ENCODE peak calls at places on chromosomes 4 and X, in five cellular contexts. J is colonic mucosa, I is neural crest cell, N is gastrocnemius medialis, E is upper lobe of right lung. K is an unnamed sample.

GRCh38 chr4:152304220-152304619 is 231.7 kb downstream of the FBXW7 start:
- DNase-seq in J (no peak), I (no peak), N (no peak), E (no peak), K (no peak)

GRCh38 chr4:100076753-100077152 is 113.5 kb downstream of the DDIT4L start:
- DNase-seq in I (no peak), N (no peak), E (no peak), J (no peak), K (peak)

GRCh38 chrX:149151805-149152757 is 353.0 kb downstream of the IDS start:
- DNase-seq in I (no peak), N (no peak), J (no peak), E (no peak), K (no peak)

GRCh38 chr4:140099993-140100392 is 54.0 kb downstream of the MAML3 start:
- DNase-seq in N (peak), I (no peak), E (peak), J (peak), K (no peak)

GRCh38 chrX:37662181-37662580 is 23.4 kb upstream of the XK start:
- DNase-seq in I (no peak), N (no peak), E (no peak), J (no peak), K (no peak)

GRCh38 chr4:16110906-16111305 is 27.1 kb upstream of the PROM1 start:
- DNase-seq in J (no peak), I (no peak), N (no peak), E (no peak), K (no peak)

GRCh38 chr4:120688791-120689190 is 233.7 kb downstream of the PRDM5 start:
- DNase-seq in E (no peak), N (no peak), I (no peak), J (no peak), K (no peak)

GRCh38 chr4:68599150-68599549 is 23.0 kb upstream of the UGT2B17 start:
- DNase-seq in N (no peak), J (no peak), I (no peak), E (no peak), K (no peak)

GRCh38 chr4:119103263-119103662 is 32.4 kb upstream of the MYOZ2 start:
- DNase-seq in E (no peak), I (no peak), N (no peak), J (peak), K (no peak)

GRCh38 chrX:29530520-29530919 is 684.8 kb upstream of the MAGEB2 start:
- DNase-seq in I (no peak), J (no peak), E (no peak), N (no peak), K (no peak)

GRCh38 chrX:98956014-98956413 is 1454.1 kb downstream of the PCDH19 start:
- DNase-seq in J (no peak), E (no peak), N (no peak), I (no peak), K (no peak)

GRCh38 chr4:123362103-123362502 is 34.5 kb upstream of the SPRY1 start:
- DNase-seq in N (no peak), J (no peak), I (no peak), E (no peak), K (no peak)

GRCh38 chr4:64598068-64598467 is 188.8 kb upstream of the TECRL start:
- DNase-seq in E (no peak), I (no peak), J (no peak), N (no peak), K (no peak)

GRCh38 chr4:15809058-15809457 is 30.9 kb downstream of the CD38 start:
- DNase-seq in E (no peak), I (no peak), J (no peak), N (no peak), K (no peak)

DNA sequence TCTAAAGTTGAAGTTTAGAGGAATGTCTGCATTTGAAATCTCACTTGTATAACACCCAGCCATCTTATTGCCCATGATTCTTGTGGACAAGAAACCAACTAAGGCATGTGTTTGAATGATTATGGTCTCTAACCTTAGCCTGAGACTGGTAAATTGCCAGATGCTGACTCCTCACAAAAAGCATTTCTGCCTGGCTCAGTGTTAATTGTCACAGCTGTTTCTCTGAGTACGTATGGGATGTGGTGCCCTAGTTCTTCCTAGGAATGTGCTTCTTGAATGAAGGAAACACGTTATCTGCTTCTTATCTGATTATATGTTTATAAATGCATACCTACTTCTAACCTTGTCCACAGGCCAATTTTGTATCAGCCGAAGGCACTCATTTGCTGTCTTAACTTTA is 63.1 kb upstream of the NDP start:
- DNase-seq in I (no peak), J (no peak), N (no peak), E (no peak), K (no peak)
- TF ChIP-seq CTCF in I (no peak), J (no peak), N (no peak), E (no peak), K (no peak)

GRCh38 chr4:82216231-82216630 is 157.6 kb downstream of the HNRNPD start:
- DNase-seq in N (no peak), I (no peak), J (no peak), E (no peak), K (no peak)

GRCh38 chr4:82219346-82219745 is 154.4 kb downstream of the HNRNPD start:
- DNase-seq in J (no peak), I (no peak), E (no peak), N (no peak), K (no peak)

GRCh38 chr4:82213485-82214162 is 160.2 kb downstream of the HNRNPD start:
- DNase-seq in J (no peak), E (no peak), N (no peak), I (no peak), K (peak)

GRCh38 chr4:82215800-82216199 is 158.0 kb downstream of the HNRNPD start:
- DNase-seq in I (no peak), E (no peak), N (no peak), J (no peak), K (no peak)

DNA sequence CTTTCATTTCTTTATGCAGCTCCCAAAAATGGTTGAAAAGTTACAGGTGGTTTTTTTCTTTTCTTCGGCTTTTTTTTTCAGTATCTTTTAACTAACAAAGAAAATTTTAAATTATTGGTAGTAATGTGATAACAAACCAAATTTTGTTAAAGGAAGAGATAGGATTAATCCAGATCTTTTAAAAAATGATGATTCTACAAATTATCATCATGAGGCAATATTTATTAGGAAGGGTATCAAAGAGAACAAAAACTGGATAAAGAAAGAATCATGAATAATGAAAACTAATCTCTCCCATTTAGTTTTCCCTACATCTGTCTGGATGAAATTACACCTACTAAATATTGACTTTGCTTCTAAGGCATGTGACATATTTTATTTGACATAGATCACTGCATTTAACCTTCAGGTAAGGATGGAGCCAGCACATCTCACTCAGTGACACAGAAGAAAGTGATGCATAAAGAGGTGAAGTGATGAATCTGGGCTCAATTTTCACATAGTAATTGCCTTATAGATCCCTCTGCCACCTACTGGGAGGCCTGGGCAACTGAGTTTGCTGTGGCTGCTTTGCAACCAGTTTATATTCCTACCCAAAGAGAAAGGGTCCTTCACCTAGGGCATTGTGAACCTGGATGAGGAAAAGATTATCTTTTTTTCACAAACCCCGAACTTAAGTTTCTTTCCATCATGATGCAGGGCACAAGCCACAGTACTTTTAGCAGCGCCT is 155.6 kb downstream of the HNRNPD start:
- DNase-seq in N (no peak), E (no peak), I (no peak), J (no peak), K (peak)
- TF ChIP-seq CTCF in N (no peak), E (peak), I (peak), J (no peak), K (no peak)

GRCh38 chr4:41990383-41991111 is at the start of gene SLC30A9:
- DNase-seq in N (peak), J (peak), I (peak), E (peak), K (peak)
- TF ChIP-seq CTCF in N (peak), J (peak), I (peak), E (peak), K (peak)

GRCh38 chr4:112063260-112063659 is 82.0 kb upstream of the FAM241A start:
- DNase-seq in I (no peak), N (no peak), E (no peak), J (no peak), K (no peak)
- TF ChIP-seq CTCF in I (no peak), N (no peak), E (no peak), J (no peak), K (no peak)

DNA sequence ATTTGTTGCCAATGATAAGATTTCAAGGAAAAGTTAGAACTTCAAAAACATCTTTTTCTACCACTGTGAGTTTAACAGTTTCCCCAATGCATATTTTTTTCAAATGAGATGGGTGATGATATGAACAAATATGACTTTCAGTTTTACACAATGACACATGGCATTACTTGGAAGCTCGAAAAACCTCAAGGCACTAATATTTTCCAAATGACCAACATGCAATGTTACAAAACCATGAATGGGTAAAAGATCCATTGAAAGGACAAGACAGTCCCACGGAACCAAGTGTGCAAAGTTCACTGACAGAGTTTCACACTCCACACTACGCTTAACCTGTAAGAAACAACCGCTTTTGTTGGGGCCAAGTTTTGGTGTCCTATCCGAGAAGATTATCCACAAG is 84.5 kb downstream of the CD99L2 start:
- DNase-seq in I (no peak), N (no peak), J (no peak), E (no peak), K (peak)
- TF ChIP-seq CTCF in I (no peak), N (no peak), J (no peak), E (no peak), K (no peak)

GRCh38 chr4:10529256-10529890 is 72.1 kb upstream of the ZNF518B start:
- DNase-seq in E (no peak), J (no peak), N (no peak), I (no peak), K (no peak)

GRCh38 chr4:10529891-10530786 is 72.9 kb upstream of the ZNF518B start:
- DNase-seq in N (no peak), I (no peak), J (no peak), E (no peak), K (no peak)

GRCh38 chr4:10527438-10527837 is 70.2 kb upstream of the ZNF518B start:
- DNase-seq in I (no peak), N (no peak), J (no peak), E (no peak), K (no peak)

GRCh38 chr4:10524196-10524833 is 67.1 kb upstream of the ZNF518B start:
- DNase-seq in I (no peak), N (no peak), J (no peak), E (no peak), K (no peak)

DNA sequence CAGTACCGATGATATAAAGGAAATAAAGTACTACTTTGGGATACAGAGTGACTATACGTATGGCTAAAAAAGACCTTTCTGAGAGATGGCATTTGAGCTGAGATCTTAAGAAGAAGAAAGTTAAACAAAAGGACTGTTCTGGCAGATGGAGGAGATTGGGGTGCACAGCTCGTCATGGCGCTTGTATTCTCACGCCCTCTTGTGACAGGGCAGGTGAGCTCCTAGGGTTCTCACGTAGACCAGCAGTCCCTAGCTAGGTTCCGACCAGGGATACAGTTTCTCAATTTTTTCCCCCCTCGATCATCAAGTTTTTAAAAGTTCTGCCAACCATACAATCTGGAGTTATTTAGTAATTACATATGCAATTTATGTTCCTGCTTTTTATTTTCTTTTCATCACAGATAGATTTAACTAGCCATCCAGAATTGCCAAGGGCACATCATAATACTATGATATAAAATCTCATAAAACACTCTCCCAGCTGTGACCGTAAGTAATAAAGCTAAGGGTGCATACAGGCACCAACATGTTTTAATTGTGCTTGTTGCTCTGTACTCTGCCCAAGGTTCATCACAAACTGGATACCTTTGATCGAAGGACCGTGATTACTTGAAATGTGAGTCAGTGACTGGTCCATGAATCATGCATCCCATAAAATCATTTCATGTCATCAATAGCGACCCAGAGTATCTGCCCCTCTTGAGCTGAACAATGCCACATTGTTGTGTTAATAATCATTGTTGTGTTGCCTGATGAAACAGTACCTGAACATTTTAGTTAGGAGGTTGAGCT is 69.4 kb upstream of the ZNF518B start:
- DNase-seq in I (no peak), J (no peak), E (no peak), N (no peak), K (no peak)
- TF ChIP-seq CTCF in I (no peak), J (no peak), E (no peak), N (no peak), K (no peak)

DNA sequence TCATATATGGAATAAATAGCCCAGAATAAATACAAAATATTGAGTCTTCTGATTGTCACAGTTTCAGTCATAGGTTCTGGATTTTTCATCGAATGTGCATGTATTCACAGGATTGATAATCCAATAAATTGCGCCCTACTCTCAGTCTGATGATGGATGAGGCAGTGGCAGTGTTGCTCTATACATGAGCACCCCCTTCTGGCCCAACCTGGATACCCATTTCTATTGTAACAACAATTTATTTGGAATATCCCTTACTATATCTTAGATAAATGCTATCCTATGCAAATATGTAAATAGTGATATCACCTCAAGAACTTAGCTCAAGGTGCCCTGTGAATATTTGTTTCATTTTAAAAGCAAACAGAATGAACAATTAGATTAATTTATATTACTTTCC is 733.7 kb upstream of the PABPC4L start:
- DNase-seq in J (no peak), I (peak), N (no peak), E (no peak), K (peak)
- TF ChIP-seq CTCF in J (no peak), I (peak), N (no peak), E (peak), K (no peak)

GRCh38 chrX:103415068-103415467 is 38.7 kb downstream of the BEX3 start:
- DNase-seq in I (no peak), N (no peak), J (no peak), E (no peak), K (no peak)
- TF ChIP-seq CTCF in I (no peak), N (no peak), J (no peak), E (no peak), K (no peak)

DNA sequence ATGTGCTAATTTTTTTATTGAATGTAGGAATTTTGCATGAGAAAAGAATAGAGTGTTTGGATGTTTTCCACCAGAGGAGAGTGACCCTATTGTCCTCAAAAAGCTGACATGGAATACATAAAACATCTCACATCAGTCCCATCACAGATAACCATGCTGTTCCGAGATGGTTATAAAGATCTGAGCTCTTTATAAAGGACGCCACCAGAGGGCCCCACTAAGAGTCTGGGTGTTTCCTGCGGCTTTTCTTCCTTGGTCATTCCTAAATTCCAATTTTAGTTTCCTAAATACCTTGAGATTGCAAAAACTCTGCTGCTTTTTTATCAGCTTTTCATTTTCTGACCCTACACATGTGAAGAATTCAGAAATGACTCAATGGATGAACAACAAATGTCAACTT is 504.5 kb upstream of the FRG1 start:
- DNase-seq in I (no peak), J (no peak), N (no peak), E (no peak), K (no peak)
- TF ChIP-seq CTCF in I (peak), J (no peak), N (no peak), E (no peak), K (no peak)

DNA sequence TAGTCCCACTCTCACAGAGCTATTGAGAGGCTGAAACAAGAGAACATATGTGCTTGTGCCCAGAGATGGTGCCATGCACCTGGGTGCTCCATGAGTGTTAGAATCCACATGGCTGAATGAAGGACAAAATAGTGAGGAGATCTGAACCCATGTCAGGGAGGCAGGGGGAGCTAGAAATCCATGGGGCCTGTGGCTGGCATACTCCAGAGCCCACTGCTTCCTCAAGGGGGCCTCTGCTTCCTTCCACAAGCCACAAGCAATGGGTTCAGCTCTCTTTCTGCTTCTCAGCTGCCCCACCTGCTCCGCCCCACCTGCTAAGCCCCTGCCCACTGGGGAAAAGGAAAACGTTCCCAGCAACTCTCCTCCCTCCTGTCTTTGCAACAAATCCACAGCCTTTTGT is 46.1 kb downstream of the PJA1 start:
- DNase-seq in I (no peak), J (no peak), N (no peak), E (no peak), K (no peak)
- TF ChIP-seq CTCF in I (no peak), J (no peak), N (no peak), E (no peak), K (no peak)

K was measured in activated CD8-positive, alpha-beta T cell treated with anti-CD3 and anti-CD28 coated beads for 36 hours.